ENCODE peak calls at places on chromosomes 5 and 9, in seven cellular contexts. H is PC-3; F is stimulated activated CD4-positive, alpha-beta T cell treated with anti-CD3 and anti-CD28 coated beads, Interleukin-1b, Interleukin-23, amount 100 ng/mL, for 24 hours; P is right cardiac atrium; K is cerebellum; I is choroid plexus epithelial cell; W is T-helper 2 cell. Q is an unnamed sample.

GRCh38 chr5:178589180-178590140 is 733 bp downstream of the COL23A1 start:
- DNase-seq in H (no peak), F (no peak), P (peak), K (no peak), I (peak), W (no peak), Q (no peak)

GRCh38 chr5:110736763-110737162 is 2.0 kb upstream of the SLC25A46 start:
- DNase-seq in H (no peak), F (no peak), P (no peak), K (no peak), I (no peak), W (no peak), Q (no peak)

GRCh38 chr5:109910874-109911273 is 221.1 kb downstream of the MAN2A1 start:
- DNase-seq in H (no peak), F (no peak), P (no peak), K (no peak), I (no peak), W (no peak), Q (no peak)

GRCh38 chr5:8993031-8993430 is 552.8 kb downstream of the SEMA5A start:
- DNase-seq in H (peak), F (no peak), P (no peak), K (no peak), I (peak), W (no peak), Q (no peak)

GRCh38 chr5:56985941-56986630 is 34.2 kb upstream of the MIER3 start:
- DNase-seq in H (no peak), F (no peak), P (no peak), K (no peak), I (no peak), W (no peak), Q (no peak)

GRCh38 chr9:120689860-120690259 is 24.4 kb downstream of the MEGF9 start:
- DNase-seq in H (no peak), F (no peak), P (no peak), K (no peak), I (peak), W (no peak), Q (no peak)

GRCh38 chr5:1291611-1292080 is 3.2 kb downstream of the TERT start:
- DNase-seq in H (no peak), F (no peak), P (no peak), K (no peak), I (no peak), W (no peak), Q (no peak)

GRCh38 chr5:1444361-1445189 is 665 bp downstream of the SLC6A3 start:
- DNase-seq in H (no peak), F (no peak), P (no peak), K (no peak), I (no peak), W (no peak), Q (no peak)

GRCh38 chr5:159163700-159164044 is 45.7 kb downstream of the RNF145 start:
- DNase-seq in H (no peak), F (no peak), P (no peak), K (no peak), I (no peak), W (no peak), Q (no peak)

GRCh38 chr9:93134740-93135444 is 841 bp upstream of the NINJ1 start:
- DNase-seq in H (no peak), F (no peak), P (no peak), K (no peak), I (no peak), W (no peak), Q (no peak)

GRCh38 chr5:110477923-110478322 is 248.5 kb downstream of the TMEM232 start:
- DNase-seq in H (no peak), F (no peak), P (no peak), K (no peak), I (peak), W (no peak), Q (no peak)

GRCh38 chr5:91499943-91500531 is 116.9 kb upstream of the ARRDC3 start:
- DNase-seq in H (peak), F (no peak), P (no peak), K (peak), I (peak), W (peak), Q (no peak)

GRCh38 chr5:89582768-89583339 is 699.9 kb upstream of the MEF2C start:
- DNase-seq in H (peak), F (no peak), P (no peak), K (no peak), I (peak), W (no peak), Q (no peak)